ENCODE peak calls at places on chromosomes 11 and 22, in six cellular contexts. Q, X, P, B, Z and M are unnamed samples. For H3K9me3, the result is how much of the 10 kb centered on the place peaks cover.

GRCh38 chr11:71447791-71448256 is 369 bp downstream of the DHCR7 start:
- DNase-seq in Z (peak), Q (peak), X (peak), P (peak), B (no peak), M (no peak)

GRCh38 chr11:117583063-117583801 is 213.8 kb downstream of the DSCAML1 start:
- DNase-seq in P (no peak), B (no peak), Q (no peak), Z (no peak), X (peak), M (no peak)

GRCh38 chr22:37985751-37986281 is 1.5 kb upstream of the SOX10 start:
- DNase-seq in B (no peak), Q (no peak), P (no peak), Z (no peak), X (no peak), M (no peak)

GRCh38 chr11:117876341-117877119 is at the start of gene FXYD6:
- DNase-seq in P (peak), Q (no peak), X (peak), Z (peak), B (no peak), M (no peak)

GRCh38 chr11:35550374-35551036 is 25.1 kb upstream of the PAMR1 start:
- DNase-seq in X (no peak), Q (no peak), Z (no peak), P (no peak), B (no peak), M (no peak)

GRCh38 chr11:35038211-35038930 is 100.6 kb upstream of the CD44 start:
- DNase-seq in Z (no peak), Q (no peak), P (no peak), X (no peak), B (no peak), M (no peak)

GRCh38 chr11:113623114-113623513 is 83.0 kb downstream of the TMPRSS5 start:
- DNase-seq in X (no peak), B (no peak), Q (no peak), Z (no peak), P (no peak), M (no peak)

GRCh38 chr11:1060885-1061616 is 13.6 kb upstream of the MUC2 start:
- DNase-seq in Q (peak), Z (peak), X (no peak), B (peak), P (no peak), M (peak)

GRCh38 chr22:48944433-48944755 is 883.3 kb downstream of the BRD1 start:
- DNase-seq in Q (no peak), P (no peak), B (no peak), Z (no peak), X (no peak), M (no peak)
- H3K9me3 ChIP-seq in Q (under half), P (under half), B (under half), Z (under half), X (under half), M (under half)

DNA sequence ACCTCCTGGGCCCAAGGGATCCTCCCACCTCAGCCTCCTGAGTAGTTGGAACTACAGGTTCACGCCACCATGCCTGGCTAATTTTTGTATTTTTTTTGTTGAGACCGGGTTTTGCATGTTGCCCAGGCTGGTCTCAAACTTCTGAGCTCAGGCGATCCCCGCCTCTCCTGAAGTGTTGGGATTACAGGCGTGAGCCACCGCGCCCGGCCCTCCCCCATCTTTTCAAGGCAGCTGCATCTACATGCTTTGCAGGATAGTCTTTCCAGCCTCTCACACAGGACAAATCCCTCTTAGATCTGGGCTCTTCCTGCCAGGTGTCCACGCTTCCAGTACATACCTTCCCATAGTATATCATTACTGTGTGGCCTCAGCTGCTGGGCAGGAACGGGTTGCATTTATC is 49.7 kb downstream of the C11orf96 start:
- DNase-seq in Q (no peak), P (no peak), Z (no peak), X (no peak), B (no peak), M (no peak)
- H3K27ac ChIP-seq in Q (no peak), P (no peak), Z (peak), X (no peak), B (no peak), M (no peak)

DNA sequence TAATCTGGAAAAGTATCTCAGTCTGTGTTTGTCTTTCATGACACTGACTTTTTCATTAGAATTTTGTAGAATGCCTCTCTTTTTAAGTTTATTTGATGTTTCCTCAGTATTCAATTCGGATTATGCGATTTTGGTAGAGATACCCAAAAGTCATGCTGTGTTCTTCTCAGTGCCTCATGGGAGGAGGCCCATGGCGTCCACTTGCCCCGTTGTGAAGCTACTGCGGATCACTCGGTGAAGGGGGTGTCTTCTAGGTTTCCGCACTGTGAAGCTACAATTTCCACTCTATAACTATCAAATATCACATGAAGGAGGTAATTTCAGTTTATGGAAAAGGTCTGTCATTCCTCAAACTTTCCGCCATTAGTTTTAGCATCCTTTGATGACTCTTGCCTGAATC is 794.0 kb downstream of the TBC1D22A start:
- DNase-seq in Q (no peak), Z (no peak), B (no peak), X (no peak), P (no peak), M (no peak)
- H3K9me3 ChIP-seq in Q (under half), Z (under half), B (under half), X (under half), P (under half), M (under half)

GRCh38 chr11:132036751-132037466 is 666.5 kb downstream of the NTM start:
- DNase-seq in B (no peak), P (no peak), X (no peak), Q (no peak), Z (no peak), M (no peak)
- H3K27ac ChIP-seq in B (no peak), P (peak), X (no peak), Q (no peak), Z (no peak), M (no peak)

DNA sequence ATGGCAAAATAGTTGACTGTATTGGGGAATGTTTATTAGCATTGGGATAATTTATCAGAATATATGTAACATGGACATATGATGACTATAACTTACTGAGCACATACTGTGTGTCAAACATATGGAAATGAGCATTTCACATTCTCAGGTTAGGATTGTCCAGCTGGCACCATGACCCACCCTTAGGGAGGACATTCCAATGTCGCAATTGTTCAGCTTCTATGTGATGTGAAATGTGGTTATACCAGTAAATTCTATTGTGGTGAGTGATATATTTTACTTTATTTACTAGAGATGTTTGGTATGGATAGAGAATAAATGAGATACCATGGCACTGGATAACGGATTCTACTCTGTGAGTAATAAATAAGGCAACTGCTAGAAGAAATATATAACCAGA is 50.4 kb downstream of the OR4A47 start:
- DNase-seq in Q (no peak), B (no peak), P (no peak), Z (no peak), X (no peak), M (no peak)
- H3K9me3 ChIP-seq in Q (under half), B (under half), P (under half), Z (under half), X (under half), M (under half)

GRCh38 chr22:41943661-41944209 is 3.2 kb downstream of the CENPM start:
- DNase-seq in X (no peak), P (no peak), Q (no peak), Z (no peak), B (no peak), M (no peak)
- H3K27ac ChIP-seq in X (no peak), P (no peak), Q (no peak), Z (no peak), B (no peak), M (peak)

GRCh38 chr22:20191000-20191515 is 40.2 kb upstream of the CCDC188 start:
- DNase-seq in Z (no peak), Q (no peak), B (no peak), X (no peak), P (no peak), M (no peak)

GRCh38 chr22:20191803-20192202 is 40.9 kb upstream of the CCDC188 start:
- DNase-seq in Q (no peak), Z (no peak), P (no peak), X (no peak), B (no peak), M (no peak)

GRCh38 chr22:20192972-20193760 is 42.3 kb upstream of the CCDC188 start:
- DNase-seq in X (no peak), P (no peak), Z (no peak), B (no peak), Q (no peak), M (no peak)

GRCh38 chr22:20193761-20194494 is 43.1 kb upstream of the CCDC188 start:
- DNase-seq in Z (no peak), Q (no peak), B (no peak), P (no peak), X (no peak), M (no peak)

DNA sequence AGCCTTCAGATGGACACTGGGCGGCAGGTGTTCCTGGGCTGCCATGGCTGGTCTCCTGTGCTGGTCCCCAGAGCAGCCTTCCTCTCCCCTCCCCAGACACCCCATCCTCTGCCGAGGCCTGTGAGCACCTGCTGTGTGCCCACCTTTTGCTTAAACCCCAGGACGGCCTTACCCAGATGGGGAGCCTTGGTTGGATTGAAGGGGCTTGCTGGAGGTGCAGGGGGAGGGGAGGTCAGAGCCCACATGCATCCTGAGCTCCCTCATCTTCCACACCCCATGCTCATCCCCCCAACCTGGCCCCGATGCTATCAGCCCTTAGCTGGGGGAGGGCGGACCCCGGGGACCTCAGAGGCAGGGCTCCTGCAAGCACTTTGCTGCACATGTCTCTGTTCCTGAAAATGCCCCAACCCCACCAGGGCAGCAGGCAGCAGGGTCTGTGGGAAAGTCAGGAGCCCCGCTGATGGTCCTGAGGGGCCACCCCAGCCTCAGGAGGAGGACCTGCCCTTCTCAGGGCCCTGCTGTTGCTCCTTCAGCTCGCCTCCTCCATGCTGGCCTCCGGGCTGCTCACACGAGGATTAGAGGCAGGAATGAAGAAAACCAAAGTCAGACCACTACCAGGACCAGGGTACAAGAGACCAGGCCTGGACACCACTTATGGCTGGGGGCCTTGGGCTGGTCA is 41.6 kb upstream of the CCDC188 start:
- DNase-seq in P (no peak), B (no peak), Z (no peak), X (no peak), Q (no peak), M (no peak)
- H3K9me3 ChIP-seq in P (under half), B (under half), Z (under half), X (under half), Q (under half), M (under half)

GRCh38 chr11:131659931-131660330 is 289.5 kb downstream of the NTM start:
- DNase-seq in X (no peak), P (no peak), B (no peak), Q (no peak), Z (no peak), M (peak)

GRCh38 chr11:131661137-131661536 is 290.7 kb downstream of the NTM start:
- DNase-seq in B (no peak), Q (no peak), Z (no peak), P (peak), X (no peak), M (no peak)

GRCh38 chr11:131664246-131664645 is 293.8 kb downstream of the NTM start:
- DNase-seq in B (no peak), Q (no peak), Z (no peak), P (no peak), X (no peak), M (peak)

GRCh38 chr11:131663403-131664200 is 293.2 kb downstream of the NTM start:
- DNase-seq in Z (no peak), P (no peak), B (no peak), X (no peak), Q (no peak), M (peak)

DNA sequence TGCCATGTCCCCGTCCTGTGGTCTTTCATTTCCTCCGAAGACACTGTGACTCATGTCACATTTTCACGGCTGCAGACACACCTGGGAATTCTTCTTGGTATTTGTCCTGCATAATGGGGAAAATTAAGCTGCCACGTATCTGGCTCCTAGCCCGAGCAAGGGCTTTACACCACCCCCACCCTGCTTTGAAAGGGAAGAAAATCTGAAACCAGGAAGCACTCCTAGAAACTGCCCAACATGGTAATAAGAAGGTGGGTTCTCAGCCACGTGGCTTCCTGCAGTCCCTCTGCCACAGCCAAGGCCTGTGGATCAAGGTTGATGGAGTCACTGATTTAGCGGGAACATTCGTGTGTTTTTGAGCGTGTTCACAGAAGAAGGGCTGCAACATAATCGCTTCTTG is 291.9 kb downstream of the NTM start:
- DNase-seq in X (no peak), Q (no peak), Z (no peak), P (no peak), B (no peak), M (peak)
- H3K27ac ChIP-seq in X (no peak), Q (no peak), Z (no peak), P (no peak), B (no peak), M (no peak)

GRCh38 chr22:47204002-47204979 is 441.8 kb downstream of the TBC1D22A start:
- DNase-seq in P (no peak), X (no peak), B (no peak), Z (no peak), Q (no peak), M (no peak)
- H3K9me3 ChIP-seq in P (under half), X (under half), B (under half), Z (under half), Q (under half), M (under half)

DNA sequence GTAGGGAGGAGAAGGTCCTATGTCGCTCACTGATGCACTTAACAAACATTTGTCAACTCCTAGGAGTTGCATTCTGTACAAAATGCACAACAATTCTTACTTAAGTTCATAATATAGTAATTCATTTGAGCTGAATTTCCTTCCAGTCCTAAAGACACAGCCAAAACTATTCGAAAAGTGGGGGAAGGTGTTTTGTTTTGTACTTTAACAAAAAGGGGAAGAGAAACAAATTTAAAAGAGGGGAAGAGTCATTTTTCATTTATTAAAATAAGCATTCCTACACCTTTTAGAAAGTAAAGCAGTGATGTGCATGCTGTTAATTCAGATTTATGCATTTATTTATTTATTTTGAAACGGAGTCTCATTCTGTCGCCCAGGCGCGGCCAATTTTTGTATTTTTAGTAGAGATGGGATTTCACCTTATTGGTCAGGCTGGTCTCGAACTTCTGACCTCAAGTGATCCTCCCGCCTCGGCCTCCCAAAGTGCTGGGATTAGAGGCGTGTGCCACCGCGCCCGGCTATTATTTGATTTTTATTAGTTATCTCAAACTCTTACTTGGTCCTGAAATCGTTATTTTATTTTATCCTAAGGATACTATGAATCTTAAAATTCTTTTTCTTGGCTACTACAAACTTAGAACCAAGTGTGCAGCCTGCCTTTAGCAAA is 1.1 kb upstream of the FANCF start:
- DNase-seq in Q (no peak), X (no peak), P (no peak), Z (no peak), B (no peak), M (no peak)
- H3K27ac ChIP-seq in Q (no peak), X (no peak), P (no peak), Z (no peak), B (peak), M (peak)